ENCODE peak calls at places on chromosomes 3 and 15, in five cellular contexts. One of them, this sample, is unnamed.

GRCh38 chr15:57727031-57727430 is 20.5 kb downstream of the POLR2M start:
- DNase-seq in heart right ventricle: no peak
- DNase-seq in fibroblast of pulmonary artery: no peak
- DNase-seq in ACHN: no peak
- DNase-seq in T-cell: no peak
- DNase-seq in this sample: no peak

GRCh38 chr3:106160396-106160795 is 291.6 kb upstream of the CBLB start:
- DNase-seq in heart right ventricle: no peak
- DNase-seq in fibroblast of pulmonary artery: no peak
- DNase-seq in ACHN: no peak
- DNase-seq in T-cell: no peak
- DNase-seq in this sample: no peak

GRCh38 chr3:50853936-50854335 is 179.2 kb downstream of the DOCK3 start:
- DNase-seq in heart right ventricle: no peak
- DNase-seq in fibroblast of pulmonary artery: no peak
- DNase-seq in ACHN: no peak
- DNase-seq in T-cell: no peak
- DNase-seq in this sample: no peak

GRCh38 chr3:13716540-13717221 is 163.2 kb downstream of the WNT7A start:
- DNase-seq in heart right ventricle: peak
- DNase-seq in fibroblast of pulmonary artery: no peak
- DNase-seq in ACHN: no peak
- DNase-seq in T-cell: no peak
- DNase-seq in this sample: no peak

GRCh38 chr3:56775931-56776461 is 25.8 kb downstream of the ARHGEF3 start:
- DNase-seq in heart right ventricle: no peak
- DNase-seq in fibroblast of pulmonary artery: no peak
- DNase-seq in ACHN: no peak
- DNase-seq in T-cell: no peak
- DNase-seq in this sample: no peak

GRCh38 chr3:72036899-72037298 is 252.0 kb upstream of the PROK2 start:
- DNase-seq in heart right ventricle: no peak
- DNase-seq in fibroblast of pulmonary artery: peak
- DNase-seq in ACHN: no peak
- DNase-seq in T-cell: no peak
- DNase-seq in this sample: no peak

GRCh38 chr15:101101676-101102075 is 150.2 kb downstream of the CHSY1 start:
- DNase-seq in heart right ventricle: no peak
- DNase-seq in fibroblast of pulmonary artery: no peak
- DNase-seq in ACHN: no peak
- DNase-seq in T-cell: no peak
- DNase-seq in this sample: no peak

GRCh38 chr15:86743283-86743903 is 663.7 kb downstream of the AGBL1 start:
- DNase-seq in heart right ventricle: peak
- DNase-seq in fibroblast of pulmonary artery: no peak
- DNase-seq in ACHN: peak
- DNase-seq in T-cell: peak
- DNase-seq in this sample: peak

GRCh38 chr3:66021731-66022131 is 17.0 kb downstream of the MAGI1 start:
- DNase-seq in heart right ventricle: no peak
- DNase-seq in fibroblast of pulmonary artery: no peak
- DNase-seq in ACHN: peak
- DNase-seq in T-cell: no peak
- DNase-seq in this sample: no peak

GRCh38 chr3:193149998-193150397 is 91.0 kb upstream of the PLAAT1 start:
- DNase-seq in heart right ventricle: no peak
- DNase-seq in fibroblast of pulmonary artery: no peak
- DNase-seq in ACHN: no peak
- DNase-seq in T-cell: no peak
- DNase-seq in this sample: no peak

GRCh38 chr3:128503751-128504532 is 10.9 kb upstream of the GATA2 start:
- DNase-seq in heart right ventricle: no peak
- DNase-seq in fibroblast of pulmonary artery: no peak
- DNase-seq in ACHN: no peak
- DNase-seq in T-cell: no peak
- DNase-seq in this sample: no peak

GRCh38 chr3:125107861-125108567 is 52.2 kb upstream of the HEG1 start:
- DNase-seq in heart right ventricle: no peak
- DNase-seq in fibroblast of pulmonary artery: peak
- DNase-seq in ACHN: peak
- DNase-seq in T-cell: no peak
- DNase-seq in this sample: no peak

GRCh38 chr3:99990179-99990578 is 124.1 kb downstream of the FILIP1L start:
- DNase-seq in heart right ventricle: no peak
- DNase-seq in fibroblast of pulmonary artery: no peak
- DNase-seq in ACHN: no peak
- DNase-seq in T-cell: no peak
- DNase-seq in this sample: no peak

GRCh38 chr3:29694331-29694730 is 413.5 kb downstream of the RBMS3 start:
- DNase-seq in heart right ventricle: no peak
- DNase-seq in fibroblast of pulmonary artery: peak
- DNase-seq in ACHN: no peak
- DNase-seq in T-cell: no peak
- DNase-seq in this sample: no peak

GRCh38 chr3:136351351-136351750 is 101.2 kb downstream of the PCCB start:
- DNase-seq in heart right ventricle: no peak
- DNase-seq in fibroblast of pulmonary artery: no peak
- DNase-seq in ACHN: no peak
- DNase-seq in T-cell: no peak
- DNase-seq in this sample: no peak

GRCh38 chr3:150278843-150279341 is 129.2 kb upstream of the TSC22D2 start:
- DNase-seq in heart right ventricle: no peak
- DNase-seq in fibroblast of pulmonary artery: no peak
- DNase-seq in ACHN: no peak
- DNase-seq in T-cell: no peak
- DNase-seq in this sample: no peak